ENCODE peak calls at places on chromosomes 4 and X, in six cellular contexts. One of them, this sample, is unnamed.
A peak's percentile ranks its signal among the peaks of the same experiment; 100 is the strongest.

GRCh38 chrX:53481816-53482485 is 47.8 kb upstream of the HSD17B10 start:
- DNase-seq in GM23338: peak; percentile 81
- DNase-seq in endodermal cell: peak; percentile 84
- DNase-seq in CD8-positive, alpha-beta memory T cell: peak; percentile 40
- DNase-seq in thyroid gland: peak; percentile 34
- DNase-seq in CD8-positive, alpha-beta T cell: peak; percentile 6
- DNase-seq in this sample: peak; percentile 40

GRCh38 chrX:27186671-27187070 is 276.5 kb downstream of the PPP4R3C start:
- DNase-seq in GM23338: peak; percentile 37
- DNase-seq in endodermal cell: peak; percentile 58
- DNase-seq in CD8-positive, alpha-beta memory T cell: peak; percentile 23
- DNase-seq in thyroid gland: no peak
- DNase-seq in CD8-positive, alpha-beta T cell: no peak
- DNase-seq in this sample: peak; percentile 58

GRCh38 chrX:115408736-115409390 is 119.3 kb downstream of the LUZP4 start:
- DNase-seq in GM23338: no peak
- DNase-seq in endodermal cell: no peak
- DNase-seq in CD8-positive, alpha-beta memory T cell: no peak
- DNase-seq in thyroid gland: no peak
- DNase-seq in CD8-positive, alpha-beta T cell: no peak
- DNase-seq in this sample: no peak

GRCh38 chr4:76434901-76435688 is at the start of gene SHROOM3:
- DNase-seq in GM23338: peak; percentile 72
- DNase-seq in endodermal cell: peak; percentile 64
- DNase-seq in CD8-positive, alpha-beta memory T cell: no peak
- DNase-seq in thyroid gland: peak; percentile 63
- DNase-seq in CD8-positive, alpha-beta T cell: no peak
- DNase-seq in this sample: no peak

GRCh38 chr4:3820806-3821579 is 54.8 kb downstream of the ADRA2C start:
- DNase-seq in GM23338: no peak
- DNase-seq in endodermal cell: no peak
- DNase-seq in CD8-positive, alpha-beta memory T cell: no peak
- DNase-seq in thyroid gland: no peak
- DNase-seq in CD8-positive, alpha-beta T cell: no peak
- DNase-seq in this sample: no peak

GRCh38 chr4:75841641-75842520 is 60.4 kb downstream of the PPEF2 start:
- DNase-seq in GM23338: peak; percentile 46
- DNase-seq in endodermal cell: no peak
- DNase-seq in CD8-positive, alpha-beta memory T cell: no peak
- DNase-seq in thyroid gland: peak; percentile 67
- DNase-seq in CD8-positive, alpha-beta T cell: no peak
- DNase-seq in this sample: no peak

GRCh38 chr4:145097821-145098674 is at the start of the genes ABCE1 and ANAPC10:
- DNase-seq in GM23338: peak; percentile 100
- DNase-seq in endodermal cell: peak; percentile 97
- DNase-seq in CD8-positive, alpha-beta memory T cell: peak; percentile 94
- DNase-seq in thyroid gland: peak; percentile 96
- DNase-seq in CD8-positive, alpha-beta T cell: peak; percentile 93
- DNase-seq in this sample: peak; percentile 95

GRCh38 chrX:104523858-104524257 is 42.1 kb upstream of the IL1RAPL2 start:
- DNase-seq in GM23338: no peak
- DNase-seq in endodermal cell: no peak
- DNase-seq in CD8-positive, alpha-beta memory T cell: no peak
- DNase-seq in thyroid gland: no peak
- DNase-seq in CD8-positive, alpha-beta T cell: no peak
- DNase-seq in this sample: no peak

GRCh38 chrX:110412971-110413726 is 54.5 kb downstream of the RTL9 start:
- DNase-seq in GM23338: peak; percentile 79
- DNase-seq in endodermal cell: peak; percentile 93
- DNase-seq in CD8-positive, alpha-beta memory T cell: peak; percentile 45
- DNase-seq in thyroid gland: peak; percentile 61
- DNase-seq in CD8-positive, alpha-beta T cell: peak; percentile 49
- DNase-seq in this sample: peak; percentile 67

GRCh38 chrX:29870608-29871007 is 344.8 kb upstream of the MAGEB2 start:
- DNase-seq in GM23338: no peak
- DNase-seq in endodermal cell: no peak
- DNase-seq in CD8-positive, alpha-beta memory T cell: no peak
- DNase-seq in thyroid gland: no peak
- DNase-seq in CD8-positive, alpha-beta T cell: no peak
- DNase-seq in this sample: no peak

GRCh38 chr4:62970846-62971245 is 1438.4 kb downstream of the TECRL start:
- DNase-seq in GM23338: no peak
- DNase-seq in endodermal cell: no peak
- DNase-seq in CD8-positive, alpha-beta memory T cell: no peak
- DNase-seq in thyroid gland: no peak
- DNase-seq in CD8-positive, alpha-beta T cell: no peak
- DNase-seq in this sample: no peak

GRCh38 chrX:136063340-136064079 is 78.3 kb downstream of the SLC9A6 start:
- DNase-seq in GM23338: no peak
- DNase-seq in endodermal cell: no peak
- DNase-seq in CD8-positive, alpha-beta memory T cell: no peak
- DNase-seq in thyroid gland: no peak
- DNase-seq in CD8-positive, alpha-beta T cell: no peak
- DNase-seq in this sample: no peak

GRCh38 chrX:136065044-136065671 is 79.9 kb downstream of the SLC9A6 start:
- DNase-seq in GM23338: no peak
- DNase-seq in endodermal cell: no peak
- DNase-seq in CD8-positive, alpha-beta memory T cell: peak; percentile 65
- DNase-seq in thyroid gland: no peak
- DNase-seq in CD8-positive, alpha-beta T cell: no peak
- DNase-seq in this sample: peak; percentile 51

GRCh38 chrX:136064661-136065043 is 79.4 kb downstream of the SLC9A6 start:
- DNase-seq in GM23338: no peak
- DNase-seq in endodermal cell: no peak
- DNase-seq in CD8-positive, alpha-beta memory T cell: no peak
- DNase-seq in thyroid gland: no peak
- DNase-seq in CD8-positive, alpha-beta T cell: no peak
- DNase-seq in this sample: no peak

GRCh38 chrX:136067946-136068345 is 79.4 kb upstream of the FHL1 start:
- DNase-seq in GM23338: no peak
- DNase-seq in endodermal cell: no peak
- DNase-seq in CD8-positive, alpha-beta memory T cell: no peak
- DNase-seq in thyroid gland: peak; percentile 53
- DNase-seq in CD8-positive, alpha-beta T cell: no peak
- DNase-seq in this sample: no peak

DNA sequence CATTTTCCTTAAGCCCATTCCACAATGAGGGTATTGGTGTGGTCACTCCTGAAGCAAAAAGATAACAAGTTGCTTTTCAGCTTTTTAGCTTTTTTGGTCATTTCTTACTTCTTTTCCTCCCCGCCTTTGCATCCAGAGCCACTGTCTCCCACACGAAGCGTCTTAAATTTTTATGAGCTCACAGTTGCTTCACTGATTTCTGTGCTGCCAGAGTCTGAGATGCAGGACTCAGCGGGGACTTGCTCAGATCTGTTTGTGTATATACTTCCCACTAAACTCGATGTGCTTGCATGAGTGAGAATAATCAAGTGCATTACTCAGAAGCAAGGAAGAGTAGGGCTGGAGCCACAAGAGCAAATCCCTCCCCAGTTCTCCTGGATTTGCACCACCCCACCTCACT is 80.2 kb upstream of the FHL1 start:
- DNase-seq in GM23338: no peak
- DNase-seq in endodermal cell: no peak
- DNase-seq in CD8-positive, alpha-beta memory T cell: no peak
- DNase-seq in thyroid gland: no peak
- DNase-seq in CD8-positive, alpha-beta T cell: no peak
- DNase-seq in this sample: no peak
- H3K27ac ChIP-seq in GM23338: no peak overlapping the region
- H3K27ac ChIP-seq in endodermal cell: no peak overlapping the region
- H3K27ac ChIP-seq in CD8-positive, alpha-beta memory T cell: no peak overlapping the region
- H3K27ac ChIP-seq in thyroid gland: no peak overlapping the region
- H3K27ac ChIP-seq in CD8-positive, alpha-beta T cell: no peak overlapping the region
- H3K27ac ChIP-seq in this sample: no peak overlapping the region

GRCh38 chr4:7995866-7996265 is 56.2 kb upstream of the AFAP1 start:
- DNase-seq in GM23338: no peak
- DNase-seq in endodermal cell: no peak
- DNase-seq in CD8-positive, alpha-beta memory T cell: no peak
- DNase-seq in thyroid gland: no peak
- DNase-seq in CD8-positive, alpha-beta T cell: no peak
- DNase-seq in this sample: no peak
- H3K4me3 ChIP-seq in GM23338: no peak overlapping the region
- H3K4me3 ChIP-seq in endodermal cell: no peak overlapping the region
- H3K4me3 ChIP-seq in CD8-positive, alpha-beta memory T cell: no peak overlapping the region
- H3K4me3 ChIP-seq in thyroid gland: no peak overlapping the region
- H3K4me3 ChIP-seq in CD8-positive, alpha-beta T cell: no peak overlapping the region
- H3K4me3 ChIP-seq in this sample: no peak overlapping the region

GRCh38 chr4:121376541-121376940 is 4.3 kb downstream of the QRFPR start:
- DNase-seq in GM23338: no peak
- DNase-seq in endodermal cell: no peak
- DNase-seq in CD8-positive, alpha-beta memory T cell: no peak
- DNase-seq in thyroid gland: peak; percentile 85
- DNase-seq in CD8-positive, alpha-beta T cell: no peak
- DNase-seq in this sample: no peak
- H3K27me3 ChIP-seq in GM23338: peaks cover 34% of the 10 kb centered on the region
- H3K27me3 ChIP-seq in endodermal cell: peaks cover 35% of the 10 kb centered on the region
- H3K27me3 ChIP-seq in CD8-positive, alpha-beta memory T cell: peaks cover 6% of the 10 kb centered on the region
- H3K27me3 ChIP-seq in thyroid gland: peaks cover 10% of the 10 kb centered on the region
- H3K27me3 ChIP-seq in CD8-positive, alpha-beta T cell: peaks cover 3% of the 10 kb centered on the region
- H3K27me3 ChIP-seq in this sample: peaks cover 24% of the 10 kb centered on the region

GRCh38 chr4:30866907-30867306 is 146.7 kb downstream of the PCDH7 start:
- DNase-seq in GM23338: no peak
- DNase-seq in endodermal cell: no peak
- DNase-seq in CD8-positive, alpha-beta memory T cell: no peak
- DNase-seq in thyroid gland: no peak
- DNase-seq in CD8-positive, alpha-beta T cell: no peak
- DNase-seq in this sample: no peak
- H3K27ac ChIP-seq in GM23338: no peak overlapping the region
- H3K27ac ChIP-seq in endodermal cell: no peak overlapping the region
- H3K27ac ChIP-seq in CD8-positive, alpha-beta memory T cell: no peak overlapping the region
- H3K27ac ChIP-seq in thyroid gland: no peak overlapping the region
- H3K27ac ChIP-seq in CD8-positive, alpha-beta T cell: no peak overlapping the region
- H3K27ac ChIP-seq in this sample: no peak overlapping the region

GRCh38 chr4:183161630-183162029 is 62.6 kb downstream of the WWC2 start:
- DNase-seq in GM23338: no peak
- DNase-seq in endodermal cell: no peak
- DNase-seq in CD8-positive, alpha-beta memory T cell: no peak
- DNase-seq in thyroid gland: no peak
- DNase-seq in CD8-positive, alpha-beta T cell: no peak
- DNase-seq in this sample: no peak

GRCh38 chr4:183163135-183163534 is 64.1 kb downstream of the WWC2 start:
- DNase-seq in GM23338: no peak
- DNase-seq in endodermal cell: no peak
- DNase-seq in CD8-positive, alpha-beta memory T cell: no peak
- DNase-seq in thyroid gland: no peak
- DNase-seq in CD8-positive, alpha-beta T cell: no peak
- DNase-seq in this sample: no peak

GRCh38 chr4:183170894-183171293 is 71.8 kb downstream of the WWC2 start:
- DNase-seq in GM23338: no peak
- DNase-seq in endodermal cell: no peak
- DNase-seq in CD8-positive, alpha-beta memory T cell: no peak
- DNase-seq in thyroid gland: no peak
- DNase-seq in CD8-positive, alpha-beta T cell: no peak
- DNase-seq in this sample: no peak

GRCh38 chr4:183164963-183165362 is 65.9 kb downstream of the WWC2 start:
- DNase-seq in GM23338: no peak
- DNase-seq in endodermal cell: no peak
- DNase-seq in CD8-positive, alpha-beta memory T cell: no peak
- DNase-seq in thyroid gland: peak; percentile 56
- DNase-seq in CD8-positive, alpha-beta T cell: no peak
- DNase-seq in this sample: no peak

GRCh38 chr4:183165371-183165770 is 66.3 kb downstream of the WWC2 start:
- DNase-seq in GM23338: no peak
- DNase-seq in endodermal cell: no peak
- DNase-seq in CD8-positive, alpha-beta memory T cell: no peak
- DNase-seq in thyroid gland: no peak
- DNase-seq in CD8-positive, alpha-beta T cell: no peak
- DNase-seq in this sample: no peak
- H3K4me3 ChIP-seq in GM23338: no peak overlapping the region
- H3K4me3 ChIP-seq in endodermal cell: no peak overlapping the region
- H3K4me3 ChIP-seq in CD8-positive, alpha-beta memory T cell: no peak overlapping the region
- H3K4me3 ChIP-seq in thyroid gland: no peak overlapping the region
- H3K4me3 ChIP-seq in CD8-positive, alpha-beta T cell: no peak overlapping the region
- H3K4me3 ChIP-seq in this sample: no peak overlapping the region

DNA sequence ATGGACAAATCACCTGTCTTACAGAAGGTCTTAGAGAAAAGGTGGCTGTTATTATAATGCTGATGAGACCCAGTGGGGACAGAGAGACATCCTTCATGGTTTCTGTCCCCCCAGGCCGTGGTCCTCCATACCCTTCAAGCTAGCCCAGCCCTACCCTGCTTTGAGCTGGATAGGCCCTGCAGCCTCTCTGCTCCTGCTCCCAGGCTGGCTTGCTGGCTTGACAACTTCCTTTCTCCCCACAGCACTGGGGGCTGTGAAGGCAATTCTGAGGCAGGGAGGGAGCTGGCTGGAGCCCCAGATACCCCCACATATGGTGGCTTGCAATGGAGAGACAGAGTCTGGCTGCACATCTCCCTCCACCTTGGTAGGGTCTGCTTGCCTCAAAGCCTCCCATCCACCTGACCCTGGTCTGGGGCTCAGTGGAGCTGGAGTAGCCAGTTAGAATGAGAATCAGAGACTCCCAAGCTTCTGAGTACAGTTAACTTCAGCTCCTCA is 118.2 kb downstream of the PJA1 start:
- DNase-seq in GM23338: no peak
- DNase-seq in endodermal cell: peak; percentile 20
- DNase-seq in CD8-positive, alpha-beta memory T cell: no peak
- DNase-seq in thyroid gland: no peak
- DNase-seq in CD8-positive, alpha-beta T cell: no peak
- DNase-seq in this sample: no peak
- H3K27me3 ChIP-seq in GM23338: no peaks in the 10 kb centered on the region
- H3K27me3 ChIP-seq in endodermal cell: no peaks in the 10 kb centered on the region
- H3K27me3 ChIP-seq in CD8-positive, alpha-beta memory T cell: no peaks in the 10 kb centered on the region
- H3K27me3 ChIP-seq in thyroid gland: no peaks in the 10 kb centered on the region
- H3K27me3 ChIP-seq in CD8-positive, alpha-beta T cell: no peaks in the 10 kb centered on the region
- H3K27me3 ChIP-seq in this sample: no peaks in the 10 kb centered on the region

GRCh38 chrX:19866626-19867410 is 20.6 kb downstream of the SH3KBP1 start:
- DNase-seq in GM23338: no peak
- DNase-seq in endodermal cell: no peak
- DNase-seq in CD8-positive, alpha-beta memory T cell: no peak
- DNase-seq in thyroid gland: no peak
- DNase-seq in CD8-positive, alpha-beta T cell: no peak
- DNase-seq in this sample: no peak
- H3K27ac ChIP-seq in GM23338: no peak overlapping the region
- H3K27ac ChIP-seq in endodermal cell: no peak overlapping the region
- H3K27ac ChIP-seq in CD8-positive, alpha-beta memory T cell: no peak overlapping the region
- H3K27ac ChIP-seq in thyroid gland: no peak overlapping the region
- H3K27ac ChIP-seq in CD8-positive, alpha-beta T cell: no peak overlapping the region
- H3K27ac ChIP-seq in this sample: no peak overlapping the region

DNA sequence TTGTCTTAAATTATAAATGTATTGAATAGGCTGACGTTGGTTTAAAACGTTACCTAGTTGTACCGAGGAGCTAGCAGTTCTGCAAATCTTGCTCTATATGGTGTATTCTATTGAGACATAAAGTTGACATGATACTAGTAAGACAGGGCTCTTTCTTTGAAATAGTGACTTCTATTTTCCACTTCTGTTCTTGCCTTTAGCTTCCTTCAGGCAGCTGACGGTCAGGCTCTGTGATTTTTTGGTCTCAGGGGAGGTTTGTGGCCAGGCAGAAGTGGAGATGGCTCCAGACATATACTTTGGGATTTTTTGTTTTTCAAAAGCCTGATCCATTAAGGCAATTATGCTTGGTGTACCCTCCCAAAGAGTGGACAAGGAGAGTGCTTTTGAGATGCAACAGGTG is 95.2 kb downstream of the SLC34A2 start:
- DNase-seq in GM23338: no peak
- DNase-seq in endodermal cell: no peak
- DNase-seq in CD8-positive, alpha-beta memory T cell: no peak
- DNase-seq in thyroid gland: no peak
- DNase-seq in CD8-positive, alpha-beta T cell: no peak
- DNase-seq in this sample: no peak
- H3K4me3 ChIP-seq in GM23338: no peak overlapping the region
- H3K4me3 ChIP-seq in endodermal cell: no peak overlapping the region
- H3K4me3 ChIP-seq in CD8-positive, alpha-beta memory T cell: no peak overlapping the region
- H3K4me3 ChIP-seq in thyroid gland: no peak overlapping the region
- H3K4me3 ChIP-seq in CD8-positive, alpha-beta T cell: no peak overlapping the region
- H3K4me3 ChIP-seq in this sample: no peak overlapping the region

GRCh38 chrX:13647709-13648212 is 5.2 kb upstream of the TCEANC start:
- DNase-seq in GM23338: no peak
- DNase-seq in endodermal cell: no peak
- DNase-seq in CD8-positive, alpha-beta memory T cell: no peak
- DNase-seq in thyroid gland: no peak
- DNase-seq in CD8-positive, alpha-beta T cell: peak; percentile 18
- DNase-seq in this sample: peak; percentile 48
- H3K27me3 ChIP-seq in GM23338: no peaks in the 10 kb centered on the region
- H3K27me3 ChIP-seq in endodermal cell: no peaks in the 10 kb centered on the region
- H3K27me3 ChIP-seq in CD8-positive, alpha-beta memory T cell: no peaks in the 10 kb centered on the region
- H3K27me3 ChIP-seq in thyroid gland: no peaks in the 10 kb centered on the region
- H3K27me3 ChIP-seq in CD8-positive, alpha-beta T cell: no peaks in the 10 kb centered on the region
- H3K27me3 ChIP-seq in this sample: no peaks in the 10 kb centered on the region